ENCODE peak calls at places on chromosomes 6 and 20, in four cellular contexts. I is H7; H is transverse colon; K is CD4-positive, CD25-positive, alpha-beta regulatory T cell. S is an unnamed sample. For H3K36me3, the result is how much of the 10 kb centered on the place peaks cover.

GRCh38 chr6:34416877-34417371 is 8.9 kb downstream of the RPS10 start:
- DNase-seq in H (no peak), K (no peak), I (no peak), S (peak)

GRCh38 chr6:91029211-91029610 is 442.3 kb upstream of the MAP3K7 start:
- DNase-seq in K (no peak), I (no peak), H (no peak), S (no peak)

GRCh38 chr6:149896491-149896890 is 1.4 kb downstream of the RAET1E start:
- DNase-seq in I (no peak), K (no peak), H (no peak), S (peak)

GRCh38 chr20:33685328-33686007 is 717 bp downstream of the E2F1 start:
- DNase-seq in K (peak), I (peak), H (peak), S (peak)

GRCh38 chr20:46388201-46388836 is 18.1 kb downstream of the ELMO2 start:
- DNase-seq in K (no peak), H (no peak), I (no peak), S (peak)

GRCh38 chr6:33592595-33593413 is 12.7 kb upstream of the BAK1 start:
- DNase-seq in K (peak), H (peak), I (peak), S (peak)

GRCh38 chr20:46898433-46898832 is 3.8 kb downstream of the EYA2 start:
- DNase-seq in I (no peak), H (no peak), K (no peak), S (no peak)

GRCh38 chr6:43708857-43709653 is 21.5 kb upstream of the MRPS18A start:
- DNase-seq in K (no peak), I (no peak), H (no peak), S (no peak)

GRCh38 chr6:78910611-78911134 is 43.3 kb downstream of the IRAK1BP1 start:
- DNase-seq in I (peak), K (peak), H (peak), S (no peak)

GRCh38 chr20:5195655-5196054 is 68.8 kb downstream of the CDS2 start:
- DNase-seq in H (no peak), K (no peak), I (no peak), S (no peak)

GRCh38 chr20:61830956-61831355 is 234.7 kb downstream of the TAF4 start:
- DNase-seq in I (no peak), K (no peak), H (no peak), S (no peak)

GRCh38 chr20:47985092-47985850 is 200.0 kb upstream of the SULF2 start:
- DNase-seq in K (no peak), H (no peak), I (peak), S (peak)

GRCh38 chr20:63226020-63226943 is 9.4 kb upstream of the BIRC7 start:
- DNase-seq in K (no peak), I (no peak), H (no peak), S (no peak)

GRCh38 chr6:32416031-32416430 is 9.1 kb upstream of the BTNL2 start:
- DNase-seq in H (no peak), K (no peak), I (no peak), S (no peak)

GRCh38 chr6:168164462-168165061 is 85.5 kb upstream of the FRMD1 start:
- DNase-seq in H (no peak), K (no peak), I (peak), S (no peak)

GRCh38 chr6:168160506-168161370 is 81.7 kb upstream of the FRMD1 start:
- DNase-seq in I (no peak), K (no peak), H (no peak), S (no peak)

GRCh38 chr6:168161371-168161750 is 82.3 kb upstream of the FRMD1 start:
- DNase-seq in K (no peak), I (peak), H (no peak), S (no peak)

GRCh38 chr6:168163096-168163731 is 84.2 kb upstream of the FRMD1 start:
- DNase-seq in I (peak), K (no peak), H (peak), S (no peak)

GRCh38 chr6:168162366-168162765 is 83.4 kb upstream of the FRMD1 start:
- DNase-seq in I (peak), H (peak), K (no peak), S (no peak)
- H3K4me3 ChIP-seq in I (no peak), H (no peak), K (no peak), S (no peak)

DNA sequence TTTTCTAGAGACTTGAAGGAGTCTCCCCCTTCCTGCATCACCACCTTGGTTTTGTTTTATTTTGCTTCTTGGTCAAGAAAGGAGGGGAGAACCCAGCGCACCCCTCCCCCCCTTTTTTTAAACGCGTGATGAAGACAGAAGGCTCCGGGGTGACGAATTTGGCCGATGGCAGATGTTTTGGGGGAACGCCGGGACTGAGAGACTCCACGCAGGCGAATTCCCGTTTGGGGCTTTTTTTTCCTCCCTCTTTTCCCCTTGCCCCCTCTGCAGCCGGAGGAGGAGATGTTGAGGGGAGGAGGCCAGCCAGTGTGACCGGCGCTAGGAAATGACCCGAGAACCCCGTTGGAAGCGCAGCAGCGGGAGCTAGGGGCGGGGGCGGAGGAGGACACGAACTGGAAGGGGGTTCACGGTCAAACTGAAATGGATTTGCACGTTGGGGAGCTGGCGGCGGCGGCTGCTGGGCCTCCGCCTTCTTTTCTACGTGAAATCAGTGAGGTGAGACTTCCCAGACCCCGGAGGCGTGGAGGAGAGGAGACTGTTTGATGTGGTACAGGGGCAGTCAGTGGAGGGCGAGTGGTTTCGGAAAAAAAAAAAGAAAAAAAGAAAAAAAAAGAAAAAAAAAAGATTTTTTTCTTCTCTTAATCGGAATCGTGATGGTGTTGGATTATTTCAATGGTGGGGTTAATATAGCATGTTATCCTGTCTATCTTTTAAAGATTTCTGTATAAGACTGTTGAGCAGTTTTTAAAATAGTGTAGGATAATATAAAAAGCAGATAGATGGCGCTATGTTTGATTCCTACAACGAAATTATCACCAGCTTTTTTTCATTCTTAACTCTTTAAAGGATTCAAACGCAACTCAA is 3.1 kb downstream of the SOX4 start:
- DNase-seq in I (peak), H (peak), K (peak), S (peak)
- H3K36me3 ChIP-seq in I (under half), H (under half), K (under half), S (under half)

DNA sequence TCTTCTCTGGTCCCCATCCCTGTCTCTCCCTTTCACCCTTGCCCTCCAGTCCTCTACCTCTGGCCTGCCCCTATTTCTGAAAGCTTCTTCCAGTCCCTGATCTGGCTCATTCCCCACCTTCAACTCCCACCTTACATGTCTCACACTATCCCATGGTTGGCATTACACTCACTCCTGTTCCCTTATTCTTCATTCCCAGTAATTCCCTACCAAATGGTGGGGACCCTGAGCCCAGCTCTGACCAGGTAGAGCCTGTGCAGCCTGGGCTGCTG is 6.4 kb downstream of the TP53INP2 start:
- DNase-seq in I (no peak), H (no peak), K (no peak), S (no peak)
- H3K4me3 ChIP-seq in I (no peak), H (peak), K (peak), S (peak)

GRCh38 chr6:27130668-27131428 is 116.7 kb upstream of the PRSS16 start:
- DNase-seq in I (no peak), H (no peak), K (peak), S (peak)
- H3K36me3 ChIP-seq in I (under half), H (under half), K (under half), S (under half)